ENCODE peak calls at places on chromosomes 6 and 20, in six cellular contexts. A, P, G, T, R and X are unnamed samples.

GRCh38 chr20:15440249-15440820 is 1102.9 kb upstream of the FLRT3 start:
- DNase-seq in A (no peak), P (no peak), G (no peak), T (no peak), R (no peak), X (no peak)

GRCh38 chr6:85749236-85749635 is 106.5 kb upstream of the SYNCRIP start:
- DNase-seq in A (no peak), P (no peak), G (no peak), T (no peak), R (no peak), X (no peak)

GRCh38 chr6:158431036-158431435 is 118.8 kb downstream of the TULP4 start:
- DNase-seq in A (no peak), P (no peak), G (no peak), T (no peak), R (no peak), X (no peak)

GRCh38 chr20:37343212-37343993 is 2.5 kb upstream of the SRC start:
- DNase-seq in A (peak), P (no peak), G (no peak), T (no peak), R (no peak), X (no peak)

GRCh38 chr20:25738198-25738597 is 41.5 kb upstream of the ZNF337 start:
- DNase-seq in A (no peak), P (no peak), G (peak), T (no peak), R (no peak), X (no peak)

GRCh38 chr20:986733-987355 is 15.3 kb downstream of the RSPO4 start:
- DNase-seq in A (peak), P (no peak), G (peak), T (no peak), R (no peak), X (no peak)

GRCh38 chr6:29723666-29724588 is 693 bp downstream of the HLA-F start:
- DNase-seq in A (no peak), P (no peak), G (peak), T (peak), R (peak), X (no peak)

GRCh38 chr6:29081312-29081711 is 5.8 kb downstream of the OR2B3 start:
- DNase-seq in A (no peak), P (no peak), G (no peak), T (no peak), R (no peak), X (no peak)

GRCh38 chr6:100465701-100466409 is 1.1 kb upstream of the SIM1 start:
- DNase-seq in A (no peak), P (peak), G (no peak), T (no peak), R (no peak), X (no peak)

GRCh38 chr6:9896806-9897205 is 518.1 kb downstream of the TFAP2A start:
- DNase-seq in A (no peak), P (no peak), G (peak), T (no peak), R (no peak), X (no peak)

GRCh38 chr20:62378215-62378614 is 8.7 kb upstream of the RPS21 start:
- DNase-seq in A (no peak), P (no peak), G (peak), T (no peak), R (no peak), X (no peak)

GRCh38 chr6:104473021-104473429 is 386.7 kb downstream of the HACE1 start:
- DNase-seq in A (no peak), P (no peak), G (no peak), T (no peak), R (no peak), X (no peak)

GRCh38 chr6:1604347-1604990 is 5.2 kb upstream of the FOXC1 start:
- DNase-seq in A (no peak), P (no peak), G (peak), T (peak), R (peak), X (peak)

GRCh38 chr20:4573564-4574355 is 147.9 kb upstream of the PRND start:
- DNase-seq in A (peak), P (peak), G (peak), T (no peak), R (peak), X (peak)

GRCh38 chr6:34391023-34391485 is 1.4 kb downstream of the NUDT3 start:
- DNase-seq in A (peak), P (no peak), G (peak), T (no peak), R (peak), X (no peak)

GRCh38 chr20:10673176-10673830 is 496 bp downstream of the JAG1 start:
- DNase-seq in A (no peak), P (no peak), G (no peak), T (no peak), R (no peak), X (peak)

GRCh38 chr20:1225729-1226313 is at the start of gene RAD21L1:
- DNase-seq in A (peak), P (peak), G (peak), T (peak), R (peak), X (peak)

GRCh38 chr6:133166706-133167105 is 74.5 kb upstream of the EYA4 start:
- DNase-seq in A (no peak), P (no peak), G (no peak), T (no peak), R (no peak), X (no peak)

GRCh38 chr20:51060301-51060700 is 37.4 kb upstream of the KCNG1 start:
- DNase-seq in A (no peak), P (no peak), G (no peak), T (no peak), R (no peak), X (no peak)

GRCh38 chr20:3686867-3687321 is 5.1 kb upstream of the ADAM33 start:
- DNase-seq in A (peak), P (peak), G (peak), T (no peak), R (peak), X (peak)

GRCh38 chr20:58308680-58309527 is 611 bp upstream of the RAB22A start:
- DNase-seq in A (peak), P (no peak), G (peak), T (peak), R (peak), X (peak)

GRCh38 chr6:33213166-33213988 is 5.1 kb downstream of the RING1 start:
- DNase-seq in A (no peak), P (no peak), G (no peak), T (no peak), R (peak), X (no peak)

GRCh38 chr20:62030834-62031434 is 34.7 kb downstream of the TAF4 start:
- DNase-seq in A (no peak), P (no peak), G (peak), T (no peak), R (no peak), X (no peak)